ENCODE peak calls at places on chromosomes 7 and 10, in four cellular contexts. H is stimulated activated CD8-positive, alpha-beta memory T cell treated with anti-CD3 and anti-CD28 coated beads, Interleukin-2, amount 100 ng/mL, for 1 hour; U is dorsolateral prefrontal cortex; J is neural crest cell. R is an unnamed sample.

GRCh38 chr10:45204954-45205775 is 110.2 kb downstream of the OR13A1 start:
- DNase-seq in H (no peak), J (no peak), U (no peak), R (no peak)

GRCh38 chr7:165661-166369 is 26.6 kb upstream of the FAM20C start:
- DNase-seq in H (no peak), J (no peak), U (no peak), R (no peak)

GRCh38 chr10:30437039-30437781 is 3.2 kb downstream of the MAP3K8 start:
- DNase-seq in U (no peak), J (no peak), H (no peak), R (no peak)

GRCh38 chr10:8298871-8299570 is 244.5 kb downstream of the GATA3 start:
- DNase-seq in U (no peak), J (no peak), H (no peak), R (no peak)

GRCh38 chr7:45196374-45196773 is 38.8 kb downstream of the RAMP3 start:
- DNase-seq in J (no peak), H (no peak), U (no peak), R (no peak)

GRCh38 chr7:157017149-157017548 is 6.7 kb upstream of the MNX1 start:
- DNase-seq in U (no peak), H (no peak), J (no peak), R (no peak)

GRCh38 chr7:36742911-36743775 is 18.8 kb upstream of the AOAH start:
- DNase-seq in H (no peak), U (no peak), J (no peak), R (peak; percentile 30)

GRCh38 chr7:119175916-119176627 is 951.6 kb downstream of the ANKRD7 start:
- DNase-seq in U (peak; percentile 51), J (peak; percentile 67), H (no peak), R (no peak)

GRCh38 chr10:109474817-109475216 is 448.5 kb downstream of the XPNPEP1 start:
- DNase-seq in H (no peak), U (no peak), J (no peak), R (no peak)

GRCh38 chr10:50990568-50991495 is 83.5 kb upstream of the PRKG1 start:
- DNase-seq in U (no peak), J (no peak), H (no peak), R (peak; percentile 82)

GRCh38 chr10:102535481-102536147 is 31.8 kb downstream of the SUFU start:
- DNase-seq in U (no peak), J (no peak), H (no peak), R (no peak)

GRCh38 chr10:97018251-97019212 is 167.2 kb downstream of the SLIT1 start:
- DNase-seq in U (no peak), J (no peak), H (no peak), R (no peak)